ENCODE peak calls at places on chromosomes 12 and 14, in eight cellular contexts. D is activated naive CD8-positive, alpha-beta T cell treated with anti-CD3 and anti-CD28 coated beads for 36 hours; E is CD4-positive, CD25-positive, alpha-beta regulatory T cell; O is amniotic stem cell; X is HFFc6; J is T-helper 17 cell; S is stimulated activated CD4-positive, alpha-beta T cell treated with anti-CD3 and anti-CD28 coated beads, Interleukin-15, amount 100 ng/mL, for 1 hour; G is ACHN. K is an unnamed sample.

GRCh38 chr14:54251356-54251755 is 145.5 kb upstream of the CDKN3 start:
- DNase-seq in E (no peak), J (no peak), D (no peak), X (no peak), O (no peak), G (no peak), S (no peak), K (no peak)

GRCh38 chr12:9334026-9334692 is 126.0 kb upstream of the PZP start:
- DNase-seq in O (no peak), G (no peak), X (no peak), S (no peak), E (no peak), D (no peak), J (no peak), K (no peak)

GRCh38 chr12:58416211-58416610 is 474.8 kb downstream of the ATP23 start:
- DNase-seq in X (peak; percentile 76), S (no peak), G (peak; percentile 51), E (no peak), J (no peak), D (no peak), O (peak; percentile 26), K (no peak)

GRCh38 chr14:29810657-29811056 is 117.0 kb downstream of the PRKD1 start:
- DNase-seq in S (no peak), G (no peak), O (no peak), D (no peak), E (no peak), J (no peak), X (peak; percentile 4), K (no peak)

GRCh38 chr12:65099182-65099581 is 21.9 kb downstream of the WIF1 start:
- DNase-seq in G (no peak), O (no peak), E (no peak), X (no peak), D (no peak), S (no peak), J (no peak), K (no peak)

GRCh38 chr14:101120636-101121398 is 217.3 kb upstream of the RTL1 start:
- DNase-seq in S (no peak), X (no peak), D (peak; percentile 28), J (no peak), O (no peak), G (no peak), E (no peak), K (no peak)

GRCh38 chr14:35808076-35808657 is 928 bp downstream of the RALGAPA1 start:
- DNase-seq in D (peak; percentile 23), G (peak; percentile 27), J (no peak), X (no peak), O (no peak), E (no peak), S (no peak), K (peak; percentile 69)

GRCh38 chr14:95137804-95138167 is 19.5 kb downstream of the DICER1 start:
- DNase-seq in O (no peak), X (no peak), S (no peak), J (no peak), E (no peak), D (no peak), G (no peak), K (no peak)

GRCh38 chr14:69540654-69541335 is 33.9 kb downstream of the CCDC177 start:
- DNase-seq in E (no peak), O (no peak), X (no peak), D (no peak), S (no peak), J (no peak), G (no peak), K (no peak)

GRCh38 chr12:49549735-49550710 is 11.2 kb downstream of the KCNH3 start:
- DNase-seq in X (no peak), D (no peak), S (no peak), E (no peak), G (no peak), J (no peak), O (no peak), K (no peak)

GRCh38 chr14:49770212-49770817 is 2.4 kb downstream of the KLHDC2 start:
- DNase-seq in S (no peak), G (peak; percentile 87), O (no peak), E (no peak), X (no peak), J (no peak), D (no peak), K (peak; percentile 50)

GRCh38 chr14:105026789-105027563 is 6.1 kb upstream of the CDCA4 start:
- DNase-seq in S (no peak), E (no peak), O (no peak), D (no peak), X (peak; percentile 52), J (no peak), G (peak; percentile 59), K (no peak)

GRCh38 chr14:36661506-36662257 is at the start of gene PAX9:
- DNase-seq in D (peak; percentile 46), X (peak; percentile 66), J (no peak), O (peak; percentile 95), S (no peak), G (peak; percentile 76), E (peak; percentile 37), K (peak; percentile 98)

GRCh38 chr12:112815589-112816321 is 24.2 kb downstream of the RPH3A start:
- DNase-seq in G (no peak), E (no peak), S (no peak), J (no peak), D (no peak), X (no peak), O (no peak), K (no peak)